ENCODE peak calls at places on chromosomes 12 and 14, in five cellular contexts. F is neural progenitor cell, X is NCI-H1105, Y is left ventricle myocardium superior, V is HS-5. L is an unnamed sample.

GRCh38 chr12:109523071-109523470 is 45.6 kb downstream of the UBE3B start:
- DNase-seq in F (no peak), X (peak; percentile 47), Y (peak; percentile 86), V (no peak), L (no peak)

GRCh38 chr12:132723015-132723763 is 12.5 kb downstream of the PGAM5 start:
- DNase-seq in F (no peak), X (no peak), Y (peak; percentile 75), V (no peak), L (no peak)

GRCh38 chr14:38485011-38485410 is 229.1 kb upstream of the CLEC14A start:
- DNase-seq in F (no peak), X (no peak), Y (no peak), V (no peak), L (no peak)

GRCh38 chr12:111225307-111225706 is 143.6 kb downstream of the PHETA1 start:
- DNase-seq in F (no peak), X (no peak), Y (no peak), V (no peak), L (no peak)

GRCh38 chr12:4270670-4271432 is 2.7 kb upstream of the CCND2 start:
- DNase-seq in F (peak; percentile 74), X (no peak), Y (peak; percentile 72), V (no peak), L (no peak)

GRCh38 chr14:68327231-68327630 is 465.6 kb downstream of the ZFP36L1 start:
- DNase-seq in F (no peak), X (no peak), Y (no peak), V (no peak), L (no peak)

GRCh38 chr12:88299567-88300101 is 157.5 kb downstream of the TMTC3 start:
- DNase-seq in F (no peak), X (no peak), Y (no peak), V (peak; percentile 98), L (no peak)

GRCh38 chr14:91348861-91349465 is 68.7 kb downstream of the CCDC88C start:
- DNase-seq in F (no peak), X (no peak), Y (no peak), V (no peak), L (no peak)

GRCh38 chr12:108394196-108394595 is 55.1 kb upstream of the CMKLR1 start:
- DNase-seq in F (no peak), X (no peak), Y (peak; percentile 58), V (no peak), L (no peak)

GRCh38 chr14:64725360-64725815 is 21.2 kb downstream of the PLEKHG3 start:
- DNase-seq in F (peak; percentile 75), X (no peak), Y (no peak), V (no peak), L (no peak)

GRCh38 chr12:9707864-9708808 is 24.8 kb downstream of the CLECL1 start:
- DNase-seq in F (peak; percentile 72), X (peak; percentile 16), Y (no peak), V (no peak), L (peak; percentile 54)

GRCh38 chr14:88706425-88706824 is 86.3 kb downstream of the EML5 start:
- DNase-seq in F (no peak), X (no peak), Y (no peak), V (peak; percentile 3), L (no peak)

GRCh38 chr14:28365510-28365909 is 401.1 kb upstream of the FOXG1 start:
- DNase-seq in F (no peak), X (no peak), Y (no peak), V (no peak), L (no peak)

GRCh38 chr14:74491952-74492351 is 1.2 kb downstream of the NPC2 start:
- DNase-seq in F (peak; percentile 50), X (no peak), Y (no peak), V (no peak), L (no peak)

GRCh38 chr12:95051241-95051640 is 22.2 kb downstream of the NR2C1 start:
- DNase-seq in F (no peak), X (no peak), Y (no peak), V (no peak), L (no peak)

GRCh38 chr14:59190372-59190771 is 1.9 kb downstream of the DAAM1 start:
- DNase-seq in F (peak; percentile 70), X (peak; percentile 56), Y (no peak), V (no peak), L (no peak)

GRCh38 chr14:78798757-78799156 is 628.6 kb downstream of the NRXN3 start:
- DNase-seq in F (no peak), X (no peak), Y (no peak), V (no peak), L (no peak)

GRCh38 chr12:76688627-76689026 is 75.3 kb upstream of the ZDHHC17 start:
- DNase-seq in F (no peak), X (no peak), Y (no peak), V (no peak), L (no peak)

GRCh38 chr12:23949212-23950010 is at the start of gene SOX5:
- DNase-seq in F (peak; percentile 89), X (no peak), Y (peak; percentile 60), V (no peak), L (no peak)

GRCh38 chr12:130559806-130560205 is 156.3 kb downstream of the RIMBP2 start:
- DNase-seq in F (no peak), X (no peak), Y (no peak), V (no peak), L (no peak)

GRCh38 chr14:32906672-32907071 is 32.0 kb upstream of the NPAS3 start:
- DNase-seq in F (no peak), X (no peak), Y (no peak), V (no peak), L (no peak)

GRCh38 chr12:92553389-92553788 is 149.4 kb upstream of the PLEKHG7 start:
- DNase-seq in F (no peak), X (peak; percentile 77), Y (peak; percentile 78), V (no peak), L (no peak)

GRCh38 chr12:21151184-21151583 is 20.2 kb downstream of the SLCO1B1 start:
- DNase-seq in F (no peak), X (no peak), Y (no peak), V (no peak), L (no peak)

GRCh38 chr12:46221255-46222128 is 47.4 kb downstream of the SLC38A1 start:
- DNase-seq in F (no peak), X (no peak), Y (no peak), V (peak; percentile 54), L (no peak)

GRCh38 chr14:90661881-90662280 is 154.3 kb downstream of the TTC7B start:
- DNase-seq in F (no peak), X (no peak), Y (peak; percentile 42), V (no peak), L (no peak)

GRCh38 chr12:1457901-1458300 is 136.5 kb downstream of the FBXL14 start:
- DNase-seq in F (no peak), X (no peak), Y (no peak), V (peak; percentile 88), L (no peak)

GRCh38 chr12:108578813-108579212 is 16.4 kb downstream of the ISCU start:
- DNase-seq in F (no peak), X (no peak), Y (no peak), V (no peak), L (no peak)

GRCh38 chr12:16612647-16613046 is 6.7 kb upstream of the LMO3 start:
- DNase-seq in F (no peak), X (no peak), Y (no peak), V (no peak), L (no peak)

GRCh38 chr14:105088812-105089745 is 23.8 kb upstream of the GPR132 start:
- DNase-seq in F (no peak), X (no peak), Y (no peak), V (no peak), L (no peak)

GRCh38 chr12:52151859-52152783 is 39.7 kb downstream of the KRT80 start:
- DNase-seq in F (peak; percentile 93), X (no peak), Y (peak; percentile 86), V (no peak), L (no peak)

GRCh38 chr12:75690556-75690955 is 179.1 kb upstream of the KRR1 start:
- DNase-seq in F (no peak), X (no peak), Y (no peak), V (peak; percentile 97), L (no peak)

GRCh38 chr14:58667900-58668299 is 30.1 kb downstream of the DACT1 start:
- DNase-seq in F (no peak), X (no peak), Y (no peak), V (no peak), L (no peak)

L was measured in iPS DF 6.9.